ENCODE peak calls at places on chromosome 10, in four cellular contexts. Z is prostate gland, A is brain microvascular endothelial cell, V is psoas muscle. P is an unnamed sample.

GRCh38 chr10:111475720-111476119 is 398.9 kb downstream of the ADRA2A start:
- DNase-seq in V (no peak), A (no peak), Z (no peak), P (no peak)

GRCh38 chr10:74913321-74913980 is 87.1 kb downstream of the KAT6B start:
- DNase-seq in A (no peak), Z (no peak), V (no peak), P (no peak)

GRCh38 chr10:101892782-101893391 is 49.3 kb upstream of the KCNIP2 start:
- DNase-seq in Z (no peak), A (no peak), V (no peak), P (no peak)

GRCh38 chr10:125843603-125844329 is 20.4 kb downstream of the BCCIP start:
- DNase-seq in A (no peak), V (no peak), Z (no peak), P (no peak)

GRCh38 chr10:125101049-125101448 is 59.3 kb downstream of the CTBP2 start:
- DNase-seq in V (peak; percentile 9), Z (no peak), A (no peak), P (no peak)

GRCh38 chr10:132195366-132196075 is 8.8 kb downstream of the DPYSL4 start:
- DNase-seq in V (peak; percentile 26), Z (no peak), A (no peak), P (no peak)

GRCh38 chr10:129917936-129918335 is 46.1 kb downstream of the EBF3 start:
- DNase-seq in A (no peak), Z (no peak), V (no peak), P (no peak)

GRCh38 chr10:121285797-121286196 is 312.4 kb downstream of the FGFR2 start:
- DNase-seq in V (no peak), Z (no peak), A (no peak), P (no peak)

GRCh38 chr10:58360412-58361004 is 24.7 kb upstream of the TFAM start:
- DNase-seq in V (peak; percentile 65), Z (no peak), A (no peak), P (no peak)

GRCh38 chr10:130740166-130740565 is 571.4 kb downstream of the TCERG1L start:
- DNase-seq in Z (no peak), A (no peak), V (no peak), P (no peak)

GRCh38 chr10:112338957-112339356 is 35.0 kb upstream of the ACSL5 start:
- DNase-seq in V (no peak), Z (no peak), A (no peak), P (no peak)

GRCh38 chr10:102984086-102984485 is 66.0 kb downstream of the CNNM2 start:
- DNase-seq in Z (no peak), V (no peak), A (no peak), P (no peak)

GRCh38 chr10:102985811-102986210 is 67.7 kb downstream of the CNNM2 start:
- DNase-seq in Z (peak; percentile 56), A (no peak), V (no peak), P (no peak)

GRCh38 chr10:102982281-102982680 is 64.2 kb downstream of the CNNM2 start:
- DNase-seq in Z (peak; percentile 61), A (no peak), V (no peak), P (no peak)
- TF ChIP-seq CTCF in Z (no peak), A (no peak), V (no peak), P (no peak)

GRCh38 chr10:33215154-33215553 is 119.3 kb downstream of the NRP1 start:
- DNase-seq in A (peak; percentile 66), V (no peak), Z (no peak), P (no peak)

GRCh38 chr10:33211123-33211878 is 123.2 kb downstream of the NRP1 start:
- DNase-seq in Z (no peak), V (peak; percentile 67), A (peak; percentile 77), P (no peak)

GRCh38 chr10:33209777-33210176 is 124.7 kb downstream of the NRP1 start:
- DNase-seq in A (no peak), V (no peak), Z (no peak), P (no peak)

GRCh38 chr10:33214174-33214573 is 120.3 kb downstream of the NRP1 start:
- DNase-seq in V (no peak), Z (no peak), A (no peak), P (no peak)

DNA sequence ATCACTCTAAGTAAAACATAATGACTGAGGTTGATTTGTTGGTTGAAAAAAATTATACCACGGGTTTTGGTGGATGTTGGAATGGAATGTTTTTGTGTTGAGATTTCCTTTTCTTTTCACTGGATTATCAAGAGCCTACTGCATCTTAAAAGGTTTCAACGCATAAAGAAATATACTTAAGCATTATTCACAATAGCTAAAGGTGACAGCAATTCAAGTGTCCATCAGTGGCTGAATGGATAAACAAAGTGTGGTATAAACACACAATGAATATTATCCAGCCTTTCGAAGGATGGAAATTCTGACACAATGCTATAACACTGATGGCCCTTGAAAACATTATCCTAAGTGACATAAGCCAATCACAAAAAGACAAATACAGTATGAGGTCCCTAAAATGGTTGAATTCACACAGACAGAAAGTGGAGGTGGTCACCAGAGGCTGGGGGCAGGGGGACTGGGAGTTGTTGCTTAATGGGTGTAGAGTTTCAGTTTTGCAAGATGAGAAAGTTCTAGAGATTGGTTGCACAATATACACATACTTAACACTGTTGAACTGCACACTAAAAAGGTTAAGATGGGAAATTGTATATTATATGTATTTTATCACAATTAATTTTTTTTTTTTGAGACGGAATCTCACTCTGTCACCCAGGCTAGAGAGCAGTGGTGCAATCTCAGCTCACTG is 122.3 kb downstream of the NRP1 start:
- DNase-seq in A (no peak), Z (no peak), V (no peak), P (no peak)
- H3K36me3 ChIP-seq in A (peaks cover 50% of the 10 kb centered on the region), Z (no peaks in the 10 kb centered on the region), V (peaks cover 92% of the 10 kb centered on the region), P (peaks cover 94% of the 10 kb centered on the region)

DNA sequence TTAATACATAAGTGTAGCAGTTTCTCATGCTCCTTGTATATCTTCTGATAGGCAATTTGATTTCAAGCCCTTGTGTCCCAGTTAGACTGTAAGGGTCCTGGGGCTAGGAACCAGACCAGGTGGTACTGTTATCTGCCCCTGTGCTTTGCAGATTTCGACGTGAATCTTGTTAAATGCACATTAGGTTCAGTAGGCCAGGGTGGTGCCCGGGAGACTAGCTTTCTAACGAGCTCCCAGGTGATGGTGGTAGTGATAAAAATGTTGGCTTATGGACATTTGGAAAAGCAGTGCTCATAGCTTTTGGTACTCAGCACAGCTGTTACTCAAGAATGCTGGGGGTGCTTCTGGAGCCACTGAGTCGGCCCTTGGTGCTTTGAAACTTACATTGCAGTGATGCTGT is 64.2 kb downstream of the PRPF18 start:
- DNase-seq in A (no peak), Z (no peak), V (no peak), P (no peak)
- TF ChIP-seq CTCF in A (no peak), Z (no peak), V (no peak), P (no peak)

DNA sequence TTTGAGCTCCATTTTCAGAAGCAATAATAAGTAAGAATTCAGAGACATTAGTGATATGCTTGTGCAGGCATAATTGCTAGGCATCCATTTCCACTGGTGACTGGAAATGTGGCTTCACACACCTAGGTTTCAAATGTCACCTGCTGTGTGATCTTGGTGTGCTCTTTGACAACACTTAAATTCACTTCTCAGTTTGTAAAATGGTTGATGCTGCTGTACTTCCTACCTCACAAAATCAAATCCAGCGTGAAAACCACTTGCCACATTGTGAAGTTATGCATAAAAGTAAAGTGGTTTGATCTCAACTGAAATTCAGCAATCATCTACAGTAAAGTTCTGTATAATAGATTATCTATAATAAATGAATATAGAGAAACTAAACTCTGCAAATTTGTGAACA is 82.4 kb downstream of the APBB1IP start:
- DNase-seq in A (no peak), V (no peak), Z (no peak), P (no peak)
- H3K36me3 ChIP-seq in A (no peaks in the 10 kb centered on the region), V (no peaks in the 10 kb centered on the region), Z (no peaks in the 10 kb centered on the region), P (no peaks in the 10 kb centered on the region)

GRCh38 chr10:63887026-63887589 is 365.9 kb downstream of the REEP3 start:
- DNase-seq in V (no peak), A (no peak), Z (no peak), P (no peak)
- TF ChIP-seq CTCF in V (no peak), A (peak; percentile 37), Z (no peak), P (peak; percentile 10)

GRCh38 chr10:68172324-68172723 is 59.6 kb downstream of the ATOH7 start:
- DNase-seq in Z (no peak), V (no peak), A (no peak), P (no peak)
- H3K36me3 ChIP-seq in Z (no peaks in the 10 kb centered on the region), V (peaks cover 97% of the 10 kb centered on the region), A (no peaks in the 10 kb centered on the region), P (no peaks in the 10 kb centered on the region)

GRCh38 chr10:64648915-64649314 is 1127.7 kb downstream of the REEP3 start:
- DNase-seq in Z (no peak), A (no peak), V (no peak), P (no peak)
- TF ChIP-seq CTCF in Z (no peak), A (no peak), V (no peak), P (no peak)

DNA sequence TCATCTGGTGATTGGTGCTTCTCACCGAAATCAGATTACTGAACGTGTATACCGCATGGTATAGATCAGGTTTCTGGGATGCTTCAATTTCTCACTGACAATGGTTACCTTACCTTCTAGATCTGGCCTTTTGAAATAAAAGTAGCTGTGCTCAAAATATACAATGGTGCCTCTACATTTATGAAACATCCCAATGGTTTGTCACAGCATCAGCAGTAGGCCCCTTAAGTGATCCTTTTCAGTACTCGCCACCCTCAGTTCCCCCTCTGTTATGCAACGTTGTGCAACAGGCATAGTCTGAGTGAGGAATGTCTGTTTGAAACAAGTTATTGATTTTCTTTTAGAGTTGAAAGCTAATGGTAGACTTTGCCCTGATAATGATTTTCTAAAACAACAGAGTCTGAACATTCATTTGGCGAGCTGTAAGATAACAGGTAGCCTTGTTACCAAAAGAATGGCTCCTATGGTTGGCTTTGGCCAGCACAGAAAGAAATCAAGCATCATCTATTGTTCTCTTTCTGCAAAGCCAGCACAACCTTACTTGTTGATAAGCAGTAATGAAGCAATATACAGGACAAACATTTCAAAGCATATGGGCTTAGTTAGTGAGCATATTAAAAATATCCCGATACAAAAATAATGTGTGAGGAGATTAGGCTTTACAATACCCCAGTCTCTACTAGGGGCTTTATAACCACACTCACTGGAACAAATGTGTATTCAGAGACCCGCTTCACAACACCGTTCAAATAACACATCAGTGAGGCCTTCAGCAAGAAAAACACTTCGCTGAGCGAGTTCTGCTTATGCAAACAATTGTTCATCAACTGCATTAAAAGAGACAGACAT is 693.7 kb downstream of the PARD3 start:
- DNase-seq in Z (no peak), A (no peak), V (no peak), P (no peak)
- H3K36me3 ChIP-seq in Z (no peaks in the 10 kb centered on the region), A (no peaks in the 10 kb centered on the region), V (peaks cover 5% of the 10 kb centered on the region), P (no peaks in the 10 kb centered on the region)

GRCh38 chr10:99973190-99973589 is 36.6 kb downstream of the DNMBP start:
- DNase-seq in A (no peak), V (no peak), Z (no peak), P (no peak)
- TF ChIP-seq CTCF in A (peak; percentile 26), V (peak; percentile 17), Z (peak; percentile 21), P (peak; percentile 56)

P was measured in RWPE2.